ENCODE peak calls at places on chromosomes 13 and 19, in five cellular contexts. R is HepG2, D is thoracic aorta, N is RWPE2, P is uterus. L is an unnamed sample. For H3K4me1, the result is how much of the 10 kb centered on the place peaks cover.

GRCh38 chr13:71218960-71219359 is 648.0 kb downstream of the DACH1 start:
- DNase-seq in R (peak), D (no peak), N (no peak), P (no peak), L (no peak)

GRCh38 chr13:48567521-48568331 is 34.8 kb upstream of the RCBTB2 start:
- DNase-seq in R (peak), D (no peak), N (no peak), P (no peak), L (no peak)

GRCh38 chr13:67390462-67391093 is 160.4 kb upstream of the PCDH9 start:
- DNase-seq in R (no peak), D (no peak), N (no peak), P (no peak), L (no peak)

GRCh38 chr13:79987761-79988160 is 353.2 kb downstream of the SPRY2 start:
- DNase-seq in R (no peak), D (no peak), N (no peak), P (no peak), L (no peak)

GRCh38 chr19:41401483-41401882 is 3.9 kb downstream of the BCKDHA start:
- DNase-seq in R (no peak), D (no peak), N (no peak), P (no peak), L (no peak)

GRCh38 chr19:12864721-12865715 is 16.2 kb downstream of the DNASE2 start:
- DNase-seq in R (peak), D (no peak), N (no peak), P (no peak), L (no peak)

GRCh38 chr19:401836-402535 is 7.0 kb downstream of the C2CD4C start:
- DNase-seq in R (no peak), D (no peak), N (peak), P (no peak), L (no peak)

GRCh38 chr13:30107536-30108136 is 199.7 kb downstream of the KATNAL1 start:
- DNase-seq in R (no peak), D (no peak), N (no peak), P (no peak), L (no peak)

GRCh38 chr13:49044849-49045248 is 69.1 kb downstream of the FNDC3A start:
- DNase-seq in R (no peak), D (no peak), N (no peak), P (no peak), L (no peak)

GRCh38 chr13:27043013-27043412 is 128.6 kb downstream of the USP12 start:
- DNase-seq in R (peak), D (peak), N (no peak), P (peak), L (no peak)

GRCh38 chr13:48234652-48235099 is 1.7 kb downstream of the ITM2B start:
- DNase-seq in R (no peak), D (no peak), N (no peak), P (no peak), L (no peak)

GRCh38 chr19:1116726-1117581 is 13.2 kb downstream of the GPX4 start:
- DNase-seq in R (no peak), D (no peak), N (peak), P (no peak), L (no peak)

GRCh38 chr19:57008432-57008831 is 111.4 kb upstream of the USP29 start:
- DNase-seq in R (no peak), D (no peak), N (no peak), P (no peak), L (no peak)

GRCh38 chr13:92054389-92054788 is 656.0 kb downstream of the GPC5 start:
- DNase-seq in R (peak), D (no peak), N (no peak), P (no peak), L (no peak)

GRCh38 chr13:103466761-103467160 is 400.5 kb upstream of the SLC10A2 start:
- DNase-seq in R (no peak), D (no peak), N (no peak), P (no peak), L (no peak)

GRCh38 chr13:113728571-113729054 is 30.4 kb upstream of the TMEM255B start:
- DNase-seq in R (no peak), D (no peak), N (no peak), P (no peak), L (no peak)

GRCh38 chr19:12838893-12839656 is 760 bp downstream of the MAST1 start:
- DNase-seq in R (no peak), D (no peak), N (no peak), P (no peak), L (no peak)

GRCh38 chr13:114074671-114075315 is 57.6 kb downstream of the RASA3 start:
- DNase-seq in R (no peak), D (no peak), N (no peak), P (peak), L (no peak)

GRCh38 chr19:4970558-4971423 is 1.9 kb downstream of the KDM4B start:
- DNase-seq in R (peak), D (no peak), N (no peak), P (no peak), L (no peak)

GRCh38 chr13:32911506-32911905 is 104.7 kb upstream of the KL start:
- DNase-seq in R (peak), D (no peak), N (no peak), P (no peak), L (no peak)

GRCh38 chr13:99978781-99979452 is 2.7 kb upstream of the ZIC2 start:
- DNase-seq in R (no peak), D (no peak), N (no peak), P (no peak), L (no peak)

GRCh38 chr13:80235559-80236296 is 105.2 kb downstream of the SPRY2 start:
- DNase-seq in R (no peak), D (no peak), N (no peak), P (no peak), L (no peak)

GRCh38 chr19:6098574-6098973 is 11.7 kb downstream of the RFX2 start:
- DNase-seq in R (no peak), D (no peak), N (no peak), P (no peak), L (no peak)
- H3K27ac ChIP-seq in R (no peak), D (peak), N (no peak), P (peak), L (no peak)

DNA sequence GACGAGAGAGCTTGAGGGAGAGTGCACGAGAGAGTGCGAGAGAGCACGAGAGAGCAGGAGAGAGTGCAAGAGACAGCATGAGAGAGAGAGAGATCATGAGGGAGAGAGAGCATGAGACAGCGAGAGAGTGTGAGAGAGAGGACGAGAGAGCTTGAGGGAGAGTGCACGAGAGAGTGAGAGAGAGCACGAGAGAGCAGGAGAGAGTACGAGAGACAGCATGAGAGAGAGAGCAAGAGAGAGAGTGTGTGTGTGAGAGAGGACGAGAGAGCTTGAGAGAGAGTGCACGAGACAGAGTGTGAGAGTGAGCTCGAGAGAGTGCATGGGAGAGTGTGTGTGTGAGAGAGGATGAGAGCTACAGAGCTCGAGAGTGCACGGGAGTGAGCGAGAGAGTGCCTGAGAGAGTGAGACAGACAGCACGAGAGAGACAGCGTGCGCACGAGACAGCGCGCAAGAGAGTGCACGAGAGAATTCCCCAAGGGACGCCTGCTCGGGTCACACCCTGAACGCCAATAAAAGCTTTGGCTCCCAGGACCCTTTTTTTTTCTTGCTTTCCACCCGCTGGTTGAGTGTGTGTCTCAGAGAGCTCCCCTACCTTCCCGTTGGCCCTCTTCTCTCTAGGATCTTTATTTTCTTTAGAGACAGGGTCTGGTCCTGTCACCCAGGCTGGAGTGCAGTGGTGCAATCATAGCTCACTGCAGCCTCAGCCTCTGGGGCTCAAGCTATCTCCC is 3.7 kb downstream of the CD70 start:
- DNase-seq in R (no peak), D (no peak), N (no peak), P (no peak), L (no peak)
- H3K4me3 ChIP-seq in R (no peak), D (peak), N (no peak), P (no peak), L (peak)

DNA sequence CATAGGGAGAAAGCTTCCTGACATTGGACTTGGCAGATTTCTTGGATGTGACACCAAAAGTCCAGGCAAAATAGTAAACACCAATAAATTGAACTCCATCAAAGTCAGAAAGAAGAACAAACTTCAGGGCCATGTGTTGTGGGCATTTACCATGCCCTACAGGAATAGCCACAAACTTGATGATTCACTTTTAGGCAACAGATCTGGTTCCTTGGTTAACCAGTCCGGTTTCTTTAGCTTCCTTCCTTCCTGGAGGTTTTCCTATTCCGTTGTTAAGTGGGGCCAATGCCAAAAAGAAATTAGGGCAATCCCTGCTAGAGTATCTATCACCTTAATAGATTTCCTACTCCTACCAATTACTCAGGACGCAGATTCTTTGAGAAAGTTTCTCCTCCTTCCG is 25.2 kb downstream of the IGFL1 start:
- DNase-seq in R (no peak), D (no peak), N (no peak), P (no peak), L (no peak)
- H3K4me1 ChIP-seq in R (under half), D (under half), N (under half), P (under half), L (under half)

DNA sequence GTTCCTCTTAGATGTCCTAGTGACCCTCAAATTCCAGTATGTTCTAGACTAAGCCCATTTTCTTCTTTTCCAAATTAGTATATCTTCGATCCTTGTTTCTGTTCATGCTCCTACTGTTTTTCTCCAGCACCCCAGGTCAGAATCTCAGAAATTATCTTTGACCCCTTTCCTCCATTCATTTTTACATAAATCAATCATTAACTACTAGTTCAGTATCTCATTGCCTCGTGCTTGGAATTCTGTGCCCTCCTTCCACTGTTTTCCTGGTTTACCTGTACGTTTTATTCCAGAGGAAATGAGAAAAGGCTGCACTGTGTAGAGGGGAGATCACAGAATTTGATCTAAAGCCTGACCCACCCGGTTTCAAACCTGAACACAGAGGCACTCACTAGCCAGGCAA is 107.9 kb downstream of the LRCH1 start:
- DNase-seq in R (no peak), D (no peak), N (no peak), P (no peak), L (no peak)
- H3K27ac ChIP-seq in R (peak), D (no peak), N (no peak), P (no peak), L (no peak)

DNA sequence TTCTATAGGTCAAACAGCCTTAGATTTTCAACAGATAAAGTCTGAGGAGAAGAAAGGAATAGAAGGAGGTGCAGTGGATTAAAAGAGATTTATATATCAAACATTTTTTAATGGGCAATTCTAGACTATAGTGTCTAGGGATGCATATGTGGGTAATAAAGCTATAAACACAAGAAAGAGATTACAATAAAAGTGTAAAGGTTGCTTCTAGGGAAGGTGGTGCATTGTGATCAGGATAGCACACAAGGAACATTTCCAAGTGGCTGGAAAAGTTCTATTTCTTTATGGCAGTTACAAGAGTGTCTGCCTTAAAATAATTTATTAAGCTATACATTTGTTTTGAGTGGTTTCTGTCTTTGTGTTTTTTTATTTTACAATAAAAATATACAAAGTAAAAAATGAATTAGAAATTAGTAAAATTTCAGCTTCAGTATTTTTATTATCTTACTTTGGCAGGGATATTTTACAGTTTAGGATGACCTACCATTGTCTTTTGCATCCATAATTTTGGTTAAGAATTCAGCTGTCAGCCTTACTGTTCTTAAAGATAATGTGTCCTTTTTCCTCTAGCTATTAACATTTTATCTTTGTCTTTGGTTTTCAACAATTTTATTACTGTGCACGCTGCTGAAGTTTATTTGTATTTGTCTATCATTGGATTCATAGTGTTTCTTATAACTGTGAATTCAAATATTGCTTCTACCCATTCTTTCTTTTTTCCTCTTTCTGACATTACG is 221.8 kb downstream of the LACC1 start:
- DNase-seq in R (no peak), D (no peak), N (no peak), P (no peak), L (no peak)
- H3K4me3 ChIP-seq in R (no peak), D (no peak), N (no peak), P (no peak), L (no peak)

DNA sequence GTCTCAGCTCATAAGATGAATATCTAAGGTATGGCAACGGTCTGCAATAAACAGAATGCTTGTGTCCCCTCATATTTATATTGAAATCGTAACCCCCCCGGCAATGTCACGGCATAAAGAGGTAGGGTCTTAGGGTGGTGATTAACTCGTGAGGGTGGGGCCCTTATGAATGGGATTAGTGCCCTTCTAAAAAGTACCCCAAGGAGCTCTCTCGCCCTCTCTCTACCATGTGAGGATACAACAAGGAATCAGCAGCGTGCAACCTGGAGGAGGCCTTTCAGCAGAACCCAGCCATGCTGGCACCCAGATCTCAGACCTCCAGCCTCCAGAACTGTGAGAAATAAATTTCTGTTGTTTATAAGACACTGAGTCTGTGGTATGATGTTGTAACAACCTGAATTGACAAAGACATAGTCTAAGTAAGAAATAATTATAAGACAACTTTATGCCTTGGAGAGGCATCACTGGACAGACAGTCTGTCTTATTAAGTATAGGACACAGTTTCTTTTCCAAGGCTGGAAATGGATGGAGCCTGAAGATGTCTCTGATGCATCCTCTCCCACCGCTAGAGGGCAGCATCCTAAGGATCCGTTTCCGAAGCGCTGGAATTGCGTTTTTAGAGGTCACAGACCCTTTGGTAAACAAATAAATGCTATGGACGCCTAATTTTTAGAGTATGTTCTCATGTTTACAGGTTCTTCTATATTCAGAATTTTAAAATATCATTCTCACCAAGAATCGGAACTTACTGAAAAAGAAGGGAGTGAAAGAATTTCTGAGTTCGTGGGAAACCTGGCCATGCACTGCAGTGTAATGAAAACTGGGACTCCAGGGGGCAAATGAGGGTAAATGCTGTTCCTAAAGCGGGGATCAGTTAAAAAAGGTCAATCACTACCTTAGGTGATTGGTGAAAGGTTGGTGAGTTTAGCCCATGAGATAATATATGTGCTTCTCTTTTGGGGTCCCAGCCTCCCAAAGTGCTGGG is 13.3 kb upstream of the LEUTX start:
- DNase-seq in R (peak), D (no peak), N (no peak), P (peak), L (peak)
- H3K4me1 ChIP-seq in R (under half), D (under half), N (under half), P (under half), L (under half)

GRCh38 chr13:97332725-97333124 is 101.2 kb upstream of the RAP2A start:
- DNase-seq in R (no peak), D (no peak), N (no peak), P (no peak), L (no peak)
- H3K27ac ChIP-seq in R (no peak), D (no peak), N (no peak), P (no peak), L (no peak)

DNA sequence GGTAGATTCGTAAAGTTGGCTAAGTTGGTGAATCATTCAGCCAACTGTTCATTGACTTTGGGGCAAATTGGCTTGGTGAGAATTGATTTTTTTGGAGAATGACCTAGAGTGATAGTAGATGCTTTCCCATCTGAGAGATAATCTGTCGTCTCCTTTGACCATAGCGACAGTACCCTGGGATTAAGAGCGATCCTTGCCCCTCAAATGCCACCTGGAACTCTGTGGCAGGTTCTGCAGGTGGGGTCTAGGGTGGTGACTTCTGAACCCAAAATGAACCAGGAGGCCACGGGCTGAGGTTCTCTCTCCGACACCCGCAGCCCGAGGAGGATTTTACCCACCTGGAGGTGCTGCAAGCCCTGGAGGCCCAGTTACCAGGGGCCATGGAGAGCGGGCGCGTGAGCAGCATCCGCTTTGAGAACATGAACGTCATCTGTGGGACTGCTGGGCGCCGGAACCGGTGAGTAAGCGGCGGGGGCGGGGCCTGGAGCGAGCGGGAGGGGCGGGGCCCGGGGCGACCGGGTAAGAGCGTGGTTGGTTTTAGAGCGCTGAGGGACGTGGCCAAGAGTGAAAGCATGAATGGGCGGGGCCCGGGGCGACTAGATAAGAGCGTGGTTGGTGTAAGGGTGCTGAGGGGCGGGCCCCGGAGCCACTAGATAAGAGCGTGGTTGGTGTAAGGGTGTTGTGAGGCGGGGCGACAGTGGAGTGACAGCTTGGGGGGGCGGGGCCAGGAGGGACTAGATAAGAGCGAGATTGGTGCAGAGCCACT is 8.6 kb downstream of the C19orf81 start:
- DNase-seq in R (peak), D (peak), N (peak), P (peak), L (peak)
- H3K4me3 ChIP-seq in R (no peak), D (peak), N (peak), P (no peak), L (peak)

GRCh38 chr19:48962029-48962848 is 2.9 kb upstream of the FTL start:
- DNase-seq in R (peak), D (no peak), N (no peak), P (no peak), L (peak)
- H3K4me1 ChIP-seq in R (half or more), D (under half), N (under half), P (under half), L (half or more)